ENCODE peak calls at places on chromosome 20, in nine cellular contexts. Q is tibial artery; E is heart left ventricle; J is H9; B is mesothelial cell of epicardium; L is colonic mucosa; K is AG09319; U is CD8-positive, alpha-beta T cell; V is type B pancreatic cell. H is an unnamed sample.

GRCh38 chr20:63939061-63939935 is 16.9 kb downstream of the UCKL1 start:
- DNase-seq in K (no peak), B (no peak), E (peak; percentile 21), Q (no peak), L (no peak), V (no peak), U (no peak), J (peak; percentile 56), H (no peak)

GRCh38 chr20:3794701-3795420 is 1.2 kb upstream of the CDC25B start:
- DNase-seq in U (no peak), L (no peak), V (no peak), Q (no peak), J (no peak), K (no peak), B (no peak), E (no peak), H (no peak)

GRCh38 chr20:47334022-47334551 is 22.4 kb downstream of the ZMYND8 start:
- DNase-seq in J (no peak), V (no peak), B (no peak), Q (no peak), U (no peak), K (no peak), E (no peak), L (no peak), H (no peak)

GRCh38 chr20:53163486-53163885 is 191.3 kb downstream of the TSHZ2 start:
- DNase-seq in Q (peak; percentile 36), K (no peak), V (no peak), B (no peak), J (no peak), U (no peak), L (no peak), E (no peak), H (peak; percentile 9)

GRCh38 chr20:10179574-10180298 is 38.9 kb upstream of the SNAP25 start:
- DNase-seq in Q (no peak), J (peak; percentile 39), U (no peak), B (no peak), E (no peak), V (no peak), K (no peak), L (no peak), H (no peak)

GRCh38 chr20:24699321-24700165 is 230.1 kb downstream of the SYNDIG1 start:
- DNase-seq in J (peak; percentile 16), L (no peak), Q (no peak), V (peak; percentile 52), K (no peak), B (peak; percentile 31), U (no peak), E (no peak), H (no peak)

GRCh38 chr20:19256085-19256484 is 43.6 kb downstream of the SLC24A3 start:
- DNase-seq in E (no peak), K (no peak), B (no peak), L (no peak), V (no peak), Q (no peak), J (no peak), U (no peak), H (no peak)

GRCh38 chr20:56554869-56555268 is 21.8 kb downstream of the FAM209B start:
- DNase-seq in L (peak; percentile 38), J (peak; percentile 40), B (no peak), U (no peak), K (peak; percentile 83), Q (peak; percentile 32), V (no peak), E (peak; percentile 48), H (peak; percentile 80)

GRCh38 chr20:25533920-25534700 is 51.2 kb downstream of the NINL start:
- DNase-seq in K (no peak), E (no peak), U (no peak), L (no peak), B (no peak), V (no peak), Q (no peak), J (no peak), H (no peak)

GRCh38 chr20:2751868-2752630 is 48.4 kb downstream of the CPXM1 start:
- DNase-seq in L (no peak), V (no peak), K (no peak), U (no peak), J (no peak), E (no peak), B (no peak), Q (no peak), H (no peak)

GRCh38 chr20:38228436-38228835 is 32.1 kb downstream of the KIAA1755 start:
- DNase-seq in V (no peak), E (no peak), Q (peak; percentile 3), L (no peak), U (no peak), B (no peak), K (no peak), J (no peak), H (no peak)

GRCh38 chr20:8853805-8854338 is 215.0 kb upstream of the PLCB4 start:
- DNase-seq in V (no peak), K (no peak), J (peak; percentile 42), U (no peak), L (peak; percentile 37), B (no peak), E (no peak), Q (no peak), H (peak; percentile 61)

GRCh38 chr20:51513545-51513944 is 29.0 kb downstream of the NFATC2 start:
- DNase-seq in U (no peak), B (no peak), V (no peak), E (no peak), J (no peak), L (no peak), Q (no peak), K (no peak), H (no peak)

DNA sequence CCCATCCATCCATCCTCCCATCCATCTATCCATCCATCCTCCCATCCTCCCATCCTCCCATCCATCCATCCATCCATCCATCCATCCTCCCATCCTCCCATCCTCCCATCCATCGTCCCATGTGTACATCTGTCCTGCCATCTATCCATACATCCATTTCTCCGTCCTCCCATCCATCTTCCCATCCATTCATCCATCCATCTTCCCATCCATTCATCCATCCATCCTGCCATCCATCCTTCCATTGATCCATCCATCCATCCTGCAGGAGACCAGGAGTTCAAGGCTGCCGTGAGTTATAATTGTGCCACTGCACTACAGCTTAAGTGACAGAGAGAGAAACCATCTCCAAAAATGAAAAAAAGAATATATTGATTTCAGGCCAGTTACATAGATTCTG is 356.5 kb downstream of the CDH26 start:
- DNase-seq in E (no peak), B (no peak), J (no peak), K (no peak), U (no peak), Q (no peak), L (no peak), V (no peak), H (no peak)
- TF ChIP-seq CTCF in E (no peak), B (no peak), J (no peak), K (no peak), U (no peak), Q (no peak), L (no peak), V (no peak), H (no peak)

GRCh38 chr20:57573893-57574292 is 13.0 kb downstream of the PCK1 start:
- DNase-seq in K (no peak), V (no peak), B (no peak), L (no peak), E (no peak), U (no peak), Q (no peak), J (peak; percentile 45), H (no peak)
- TF ChIP-seq CTCF in K (peak; percentile 2), V (peak; percentile 58), B (peak; percentile 21), L (no peak), E (no peak), U (no peak), Q (no peak), J (peak; percentile 78), H (peak; percentile 7)

DNA sequence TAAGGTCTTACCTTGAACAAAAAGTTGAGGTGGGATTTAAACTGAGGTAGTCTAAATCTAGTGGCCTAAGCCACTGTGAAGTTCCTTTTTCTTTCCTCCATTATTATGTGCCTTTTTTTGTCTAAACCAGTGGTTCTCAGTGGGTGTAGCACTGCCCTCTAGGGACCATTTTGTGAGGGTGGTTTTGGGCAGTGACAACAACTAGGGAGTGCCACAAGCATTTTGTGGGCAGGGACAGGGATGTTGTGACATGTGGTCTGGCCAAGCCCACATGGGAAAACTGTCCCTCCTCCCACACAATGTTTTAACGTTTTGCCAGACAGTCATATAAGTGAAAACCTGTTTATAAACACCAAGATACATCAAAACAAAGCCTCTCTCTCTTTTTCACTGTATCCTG is 899.4 kb upstream of the FLRT3 start:
- DNase-seq in B (no peak), V (no peak), J (peak; percentile 71), E (no peak), K (peak; percentile 11), Q (no peak), U (no peak), L (peak; percentile 32), H (peak; percentile 57)
- TF ChIP-seq CTCF in B (peak; percentile 21), V (peak; percentile 69), J (peak; percentile 82), E (no peak), K (peak; percentile 55), Q (no peak), U (no peak), L (peak; percentile 37), H (peak; percentile 43)

GRCh38 chr20:45323731-45324130 is 15.6 kb upstream of the MATN4 start:
- DNase-seq in E (no peak), K (no peak), Q (no peak), J (no peak), L (no peak), V (no peak), B (no peak), U (no peak), H (no peak)

GRCh38 chr20:45330476-45330875 is 17.7 kb downstream of the SDC4 start:
- DNase-seq in K (no peak), U (no peak), E (no peak), V (no peak), Q (no peak), B (no peak), L (no peak), J (no peak), H (no peak)

GRCh38 chr20:45328451-45328850 is 19.8 kb downstream of the SDC4 start:
- DNase-seq in L (no peak), J (no peak), Q (no peak), U (no peak), B (no peak), V (no peak), E (no peak), K (no peak), H (no peak)

GRCh38 chr20:45325367-45325766 is 17.3 kb upstream of the MATN4 start:
- DNase-seq in V (no peak), E (no peak), K (no peak), B (no peak), J (no peak), U (no peak), L (no peak), Q (no peak), H (no peak)

DNA sequence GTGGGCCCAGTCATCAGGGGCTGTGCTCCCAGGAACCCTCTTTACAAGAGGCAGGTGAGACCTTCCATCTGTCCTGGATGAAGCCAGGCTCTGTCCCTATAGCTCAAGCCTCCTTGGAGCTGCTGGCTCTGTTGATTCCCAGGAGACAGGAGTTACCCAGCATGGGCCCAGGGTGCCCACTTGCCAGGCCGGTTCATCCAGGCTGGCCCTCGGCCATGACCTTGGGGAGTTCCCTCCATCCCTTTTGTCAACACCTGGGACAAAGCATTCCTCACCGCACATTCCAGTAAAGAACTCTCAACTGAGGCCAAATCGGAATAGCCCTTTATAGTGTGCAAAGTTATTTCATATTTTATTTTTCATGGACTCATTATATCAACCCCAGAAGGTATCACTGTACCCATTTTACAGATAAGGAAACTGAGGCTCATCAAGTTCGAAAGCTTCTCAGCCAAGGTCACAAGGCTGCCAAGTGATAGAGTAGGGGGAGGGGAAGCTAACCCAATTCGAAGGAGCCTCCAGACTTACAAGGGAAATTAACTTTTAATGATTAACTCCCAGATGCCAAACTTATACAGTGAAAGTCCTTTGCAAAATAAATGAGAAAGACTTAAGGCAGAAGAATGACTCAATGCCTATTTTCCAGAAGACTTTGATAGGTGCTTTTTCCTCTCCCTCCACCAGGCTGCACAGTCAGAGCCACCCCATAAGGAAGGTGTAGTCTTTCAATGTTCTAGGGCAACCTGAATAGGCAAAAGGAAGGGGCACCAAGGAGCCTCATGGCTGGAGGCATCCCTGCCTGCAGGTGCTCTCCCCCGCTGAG is 18.5 kb downstream of the SDC4 start:
- DNase-seq in K (no peak), U (no peak), Q (no peak), B (no peak), L (no peak), V (no peak), J (no peak), E (no peak), H (no peak)
- TF ChIP-seq CTCF in K (no peak), U (no peak), Q (no peak), B (no peak), L (no peak), V (no peak), J (peak; percentile 13), E (no peak), H (no peak)